ENCODE peak calls at places on chromosomes 7 and 10, in six cellular contexts. V is AG04450, Z is iris pigment epithelial cell, Q is KBM-7, K is Panc1, U is HT1080. T is an unnamed sample.
A peak's percentile ranks its signal among the peaks of the same experiment; 100 is the strongest.

GRCh38 chr10:49111320-49111698 is 4.0 kb downstream of the VSTM4 start:
- DNase-seq in V (no peak), Z (no peak), Q (no peak), K (no peak), U (no peak), T (no peak)

GRCh38 chr7:23458044-23458443 is 12.2 kb downstream of the IGF2BP3 start:
- DNase-seq in V (no peak), Z (no peak), Q (no peak), K (no peak), U (no peak), T (no peak)

GRCh38 chr10:75597691-75598455 is 166.4 kb downstream of the LRMDA start:
- DNase-seq in V (no peak), Z (no peak), Q (no peak), K (no peak), U (no peak), T (no peak)

GRCh38 chr10:25174461-25175230 is at the start of gene GPR158:
- DNase-seq in V (peak; percentile 61), Z (peak; percentile 96), Q (peak; percentile 90), K (no peak), U (peak; percentile 73), T (no peak)

GRCh38 chr7:22251284-22251683 is 105.7 kb downstream of the RAPGEF5 start:
- DNase-seq in V (no peak), Z (no peak), Q (no peak), K (no peak), U (no peak), T (no peak)

GRCh38 chr10:48572414-48572813 is 32.5 kb downstream of the ARHGAP22 start:
- DNase-seq in V (peak; percentile 21), Z (peak; percentile 40), Q (no peak), K (no peak), U (peak; percentile 69), T (no peak)

GRCh38 chr10:5524721-5525531 is at the start of gene CALML3:
- DNase-seq in V (no peak), Z (no peak), Q (no peak), K (no peak), U (no peak), T (no peak)

GRCh38 chr7:150983893-150984368 is 5.8 kb upstream of the KCNH2 start:
- DNase-seq in V (no peak), Z (peak; percentile 22), Q (peak; percentile 57), K (no peak), U (no peak), T (peak; percentile 72)

GRCh38 chr10:22379059-22379458 is 33.8 kb downstream of the SPAG6 start:
- DNase-seq in V (no peak), Z (no peak), Q (no peak), K (no peak), U (peak; percentile 4), T (no peak)

GRCh38 chr7:95420996-95421846 is 13.6 kb downstream of the PON2 start:
- DNase-seq in V (peak; percentile 63), Z (peak; percentile 71), Q (no peak), K (no peak), U (no peak), T (no peak)

GRCh38 chr10:129808092-129808983 is 155.7 kb downstream of the EBF3 start:
- DNase-seq in V (no peak), Z (no peak), Q (no peak), K (no peak), U (no peak), T (no peak)

GRCh38 chr10:87850742-87851205 is 12.6 kb downstream of the KLLN start:
- DNase-seq in V (no peak), Z (peak; percentile 73), Q (peak; percentile 77), K (no peak), U (peak; percentile 59), T (peak; percentile 78)

GRCh38 chr10:3425261-3425660 is 252.7 kb upstream of the PITRM1 start:
- DNase-seq in V (no peak), Z (no peak), Q (no peak), K (no peak), U (no peak), T (no peak)

GRCh38 chr10:78972160-78972946 is 96.4 kb upstream of the ZMIZ1 start:
- DNase-seq in V (no peak), Z (peak; percentile 68), Q (no peak), K (peak; percentile 57), U (peak; percentile 81), T (no peak)

GRCh38 chr10:98446121-98446655 is 547 bp downstream of the HPS1 start:
- DNase-seq in V (no peak), Z (peak; percentile 40), Q (peak; percentile 59), K (no peak), U (no peak), T (peak; percentile 50)

GRCh38 chr7:92945840-92946239 is 109.5 kb upstream of the CDK6 start:
- DNase-seq in V (no peak), Z (no peak), Q (no peak), K (no peak), U (no peak), T (no peak)

GRCh38 chr10:122186822-122187810 is 84.0 kb upstream of the BTBD16 start:
- DNase-seq in V (no peak), Z (peak; percentile 34), Q (no peak), K (no peak), U (no peak), T (no peak)

GRCh38 chr10:60611291-60611747 is 167.0 kb upstream of the CDK1 start:
- DNase-seq in V (no peak), Z (peak; percentile 85), Q (no peak), K (peak; percentile 46), U (peak; percentile 92), T (no peak)

GRCh38 chr7:149832332-149833041 is 5.7 kb upstream of the ZNF862 start:
- DNase-seq in V (no peak), Z (no peak), Q (no peak), K (no peak), U (no peak), T (no peak)

GRCh38 chr10:121797490-121797889 is 130.3 kb downstream of the ATE1 start:
- DNase-seq in V (no peak), Z (no peak), Q (peak; percentile 12), K (no peak), U (no peak), T (no peak)

GRCh38 chr7:105799006-105799405 is 77.4 kb downstream of the ATXN7L1 start:
- DNase-seq in V (no peak), Z (no peak), Q (no peak), K (no peak), U (no peak), T (no peak)

GRCh38 chr7:134461921-134462320 is 3.0 kb upstream of the AKR1B1 start:
- DNase-seq in V (no peak), Z (peak; percentile 22), Q (no peak), K (no peak), U (no peak), T (no peak)

GRCh38 chr7:150800576-150801241 is at the start of gene TMEM176A:
- DNase-seq in V (no peak), Z (no peak), Q (no peak), K (no peak), U (no peak), T (no peak)

GRCh38 chr10:30502266-30503058 is 68.5 kb downstream of the MAP3K8 start:
- DNase-seq in V (no peak), Z (peak; percentile 31), Q (peak; percentile 56), K (no peak), U (peak; percentile 12), T (peak; percentile 58)

T was measured in NAMALWA.